ENCODE peak calls at places on chromosomes 1 and 21, in five cellular contexts. F is ovary, K is body of pancreas, T is Peyer's patch, Y is breast epithelium. D is an unnamed sample.

GRCh38 chr1:183355797-183356196 is 62.4 kb downstream of the NMNAT2 start:
- DNase-seq in T (no peak), F (no peak), K (no peak), Y (no peak), D (no peak)

GRCh38 chr21:39612233-39613028 is at the start of gene B3GALT5:
- DNase-seq in Y (no peak), F (peak; percentile 33), K (peak; percentile 55), T (no peak), D (no peak)

GRCh38 chr1:157217486-157217885 is 79.3 kb upstream of the ETV3 start:
- DNase-seq in T (no peak), Y (no peak), F (no peak), K (no peak), D (no peak)

GRCh38 chr1:221440658-221441057 is 301.2 kb downstream of the DUSP10 start:
- DNase-seq in T (no peak), Y (no peak), K (no peak), F (no peak), D (no peak)

GRCh38 chr1:89169166-89169565 is 6.6 kb downstream of the GBP7 start:
- DNase-seq in T (no peak), Y (no peak), K (no peak), F (no peak), D (no peak)

GRCh38 chr1:62397301-62397700 is 39.5 kb upstream of the USP1 start:
- DNase-seq in F (no peak), K (no peak), Y (no peak), T (no peak), D (no peak)

GRCh38 chr1:98210064-98210463 is 289.2 kb upstream of the DPYD start:
- DNase-seq in F (no peak), T (no peak), K (no peak), Y (no peak), D (no peak)

GRCh38 chr1:9996624-9997582 is at the start of gene RBP7:
- DNase-seq in F (peak; percentile 26), T (peak; percentile 50), Y (no peak), K (peak; percentile 41), D (no peak)

GRCh38 chr1:154863702-154864174 is 6.3 kb downstream of the KCNN3 start:
- DNase-seq in Y (no peak), F (peak; percentile 9), K (peak; percentile 52), T (peak; percentile 73), D (no peak)

GRCh38 chr1:179079113-179079761 is 2.6 kb upstream of the TOR3A start:
- DNase-seq in F (peak; percentile 35), T (peak; percentile 77), Y (no peak), K (peak; percentile 65), D (peak; percentile 66)

GRCh38 chr1:46084553-46085448 is 47.6 kb downstream of the PIK3R3 start:
- DNase-seq in Y (no peak), F (no peak), T (no peak), K (no peak), D (no peak)

GRCh38 chr1:154812911-154813816 is 56.9 kb downstream of the KCNN3 start:
- DNase-seq in F (peak; percentile 65), K (peak; percentile 10), Y (no peak), T (no peak), D (no peak)

GRCh38 chr1:14156543-14156942 is 441.9 kb upstream of the KAZN start:
- DNase-seq in K (no peak), T (no peak), Y (no peak), F (no peak), D (no peak)

GRCh38 chr1:230066466-230067404 is at the start of gene GALNT2:
- DNase-seq in T (peak; percentile 95), F (peak; percentile 89), K (peak; percentile 94), Y (peak; percentile 82), D (peak; percentile 79)

GRCh38 chr1:230068952-230069684 is 2.1 kb downstream of the GALNT2 start:
- DNase-seq in Y (no peak), K (peak; percentile 54), F (no peak), T (peak; percentile 45), D (peak; percentile 37)

GRCh38 chr1:230067441-230067870 is 418 bp downstream of the GALNT2 start:
- DNase-seq in F (peak; percentile 65), Y (no peak), K (peak; percentile 50), T (no peak), D (no peak)

GRCh38 chr1:230069813-230070212 is 2.8 kb downstream of the GALNT2 start:
- DNase-seq in K (peak; percentile 62), Y (no peak), F (no peak), T (peak; percentile 31), D (no peak)

GRCh38 chr1:230067871-230068814 is 1.1 kb downstream of the GALNT2 start:
- DNase-seq in F (peak; percentile 60), K (no peak), T (peak; percentile 57), Y (no peak), D (no peak)
- TF ChIP-seq POLR2A in F (no peak), K (no peak), T (no peak), Y (no peak), D (no peak)

GRCh38 chr1:58932820-58933598 is 149.2 kb upstream of the JUN start:
- DNase-seq in K (peak; percentile 85), T (peak; percentile 92), F (no peak), Y (peak; percentile 57), D (no peak)
- TF ChIP-seq POLR2A in K (no peak), T (no peak), F (no peak), Y (no peak), D (no peak)

GRCh38 chr21:42829954-42830353 is 49.4 kb downstream of the WDR4 start:
- DNase-seq in F (no peak), T (peak; percentile 18), Y (no peak), K (no peak), D (no peak)
- TF ChIP-seq POLR2A in F (no peak), T (no peak), Y (no peak), K (no peak), D (no peak)

GRCh38 chr1:205504311-205505075 is at the start of gene CDK18:
- DNase-seq in T (peak; percentile 92), F (peak; percentile 76), Y (peak; percentile 69), K (peak; percentile 95), D (peak; percentile 91)
- TF ChIP-seq POLR2A in T (peak; percentile 11), F (no peak), Y (no peak), K (peak; percentile 68), D (no peak)

GRCh38 chr1:196001188-196001587 is 607.1 kb downstream of the KCNT2 start:
- DNase-seq in K (no peak), T (no peak), Y (no peak), F (no peak), D (no peak)
- TF ChIP-seq POLR2A in K (no peak), T (no peak), Y (no peak), F (no peak), D (no peak)

GRCh38 chr1:36157115-36157903 is 1.3 kb downstream of the MAP7D1 start:
- DNase-seq in F (no peak), Y (no peak), K (no peak), T (no peak), D (no peak)

GRCh38 chr1:36154765-36155559 is 998 bp upstream of the MAP7D1 start:
- DNase-seq in Y (no peak), K (peak; percentile 36), F (peak; percentile 72), T (no peak), D (peak; percentile 86)

GRCh38 chr1:36157973-36158826 is 2.2 kb downstream of the MAP7D1 start:
- DNase-seq in Y (no peak), K (no peak), T (no peak), F (no peak), D (no peak)

GRCh38 chr1:36155560-36156328 is at the start of gene MAP7D1:
- DNase-seq in T (peak; percentile 93), Y (peak; percentile 85), K (peak; percentile 88), F (peak; percentile 92), D (peak; percentile 81)

DNA sequence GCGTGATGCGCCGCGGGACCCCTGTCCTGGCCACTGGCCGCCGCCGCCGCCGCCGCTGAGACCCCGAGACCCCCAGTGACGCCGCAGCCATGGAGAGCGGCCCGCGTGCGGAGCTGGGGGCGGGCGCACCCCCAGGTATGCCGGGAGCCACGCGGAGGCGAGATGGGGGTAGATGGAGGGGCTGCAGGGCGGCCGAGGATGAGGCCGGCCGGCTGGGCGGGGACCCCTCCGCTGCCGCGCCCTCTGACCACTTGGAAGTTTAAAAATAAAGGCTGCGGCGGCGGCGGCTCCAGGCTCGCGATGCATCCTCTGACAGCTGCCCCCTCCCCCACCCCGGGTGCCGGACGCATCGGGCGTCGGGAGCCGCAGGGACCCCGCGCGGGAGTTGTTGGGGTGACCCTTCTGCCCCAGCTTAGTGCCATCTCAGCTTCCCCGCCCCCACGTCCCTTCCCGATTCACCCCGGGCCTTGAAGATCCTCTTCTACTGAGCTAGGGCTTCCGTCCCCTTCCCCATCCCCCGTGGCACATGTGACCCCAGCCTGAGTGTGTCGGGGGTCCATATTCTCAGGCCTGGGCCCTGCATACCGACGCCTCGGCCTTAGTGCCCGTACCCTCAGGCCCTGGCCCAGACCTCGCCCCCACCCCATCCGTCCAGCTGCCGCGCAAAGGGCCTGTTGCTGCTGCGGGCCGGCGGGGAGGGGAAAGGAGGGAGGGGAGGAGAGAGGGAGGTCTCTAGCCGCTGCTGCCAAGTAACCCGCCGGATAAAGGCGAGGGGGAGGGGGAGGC is 562 bp downstream of the MAP7D1 start:
- DNase-seq in Y (no peak), T (peak; percentile 81), K (peak; percentile 74), F (peak; percentile 79), D (peak; percentile 93)
- TF ChIP-seq POLR2A in Y (peak; percentile 12), T (no peak), K (peak; percentile 29), F (no peak), D (no peak)

GRCh38 chr1:165397945-165398344 is 41.4 kb upstream of the LMX1A start:
- DNase-seq in T (no peak), K (peak; percentile 17), Y (no peak), F (no peak), D (peak; percentile 45)
- TF ChIP-seq POLR2A in T (no peak), K (no peak), Y (no peak), F (no peak), D (no peak)

D was measured in lower leg skin.